ENCODE peak calls at places on chromosome 7, in seven cellular contexts. Z is left lung; U is progenitor cell of endocrine pancreas; O is fibroblast of mammary gland; B is CD4-positive, alpha-beta T cell; M is body of pancreas; A is tibial nerve. N is an unnamed sample.

GRCh38 chr7:44386139-44386913 is 60.9 kb upstream of the CAMK2B start:
- DNase-seq in Z (no peak), U (no peak), O (peak; percentile 23), B (no peak), M (no peak), A (no peak), N (no peak)

GRCh38 chr7:158655931-158656441 is 48.6 kb downstream of the NCAPG2 start:
- DNase-seq in Z (no peak), U (no peak), O (no peak), B (no peak), M (no peak), A (no peak), N (no peak)

GRCh38 chr7:134188311-134188710 is 61.2 kb downstream of the LRGUK start:
- DNase-seq in Z (no peak), U (no peak), O (no peak), B (no peak), M (no peak), A (no peak), N (no peak)

GRCh38 chr7:83850941-83851340 is 202.0 kb upstream of the SEMA3E start:
- DNase-seq in Z (no peak), U (no peak), O (no peak), B (no peak), M (no peak), A (no peak), N (no peak)

GRCh38 chr7:5625938-5626337 is 155.5 kb downstream of the RNF216 start:
- DNase-seq in Z (no peak), U (no peak), O (peak; percentile 91), B (no peak), M (no peak), A (no peak), N (no peak)

GRCh38 chr7:14368285-14368684 is 378.8 kb upstream of the ETV1 start:
- DNase-seq in Z (no peak), U (no peak), O (no peak), B (no peak), M (no peak), A (no peak), N (no peak)

GRCh38 chr7:88789480-88790064 is 6.0 kb downstream of the TEX47 start:
- DNase-seq in Z (no peak), U (no peak), O (peak; percentile 33), B (no peak), M (no peak), A (no peak), N (no peak)

GRCh38 chr7:1883031-1883761 is 213.1 kb downstream of the ELFN1 start:
- DNase-seq in Z (peak; percentile 60), U (no peak), O (peak; percentile 83), B (no peak), M (no peak), A (no peak), N (no peak)

GRCh38 chr7:110835209-110835608 is 255.7 kb upstream of the LRRN3 start:
- DNase-seq in Z (no peak), U (no peak), O (peak; percentile 4), B (no peak), M (no peak), A (no peak), N (no peak)

GRCh38 chr7:117283371-117283770 is 39.5 kb downstream of the WNT2 start:
- DNase-seq in Z (no peak), U (no peak), O (peak; percentile 91), B (no peak), M (no peak), A (no peak), N (no peak)

GRCh38 chr7:154336295-154336694 is 284.1 kb downstream of the DPP6 start:
- DNase-seq in Z (no peak), U (no peak), O (no peak), B (no peak), M (no peak), A (no peak), N (no peak)

GRCh38 chr7:134873253-134873652 is 93.8 kb downstream of the CALD1 start:
- DNase-seq in Z (no peak), U (no peak), O (peak; percentile 78), B (no peak), M (no peak), A (no peak), N (no peak)

GRCh38 chr7:131276736-131277135 is 50.9 kb upstream of the MKLN1 start:
- DNase-seq in Z (no peak), U (no peak), O (no peak), B (no peak), M (no peak), A (no peak), N (no peak)

GRCh38 chr7:153934629-153935028 is 117.6 kb upstream of the DPP6 start:
- DNase-seq in Z (no peak), U (no peak), O (no peak), B (no peak), M (peak; percentile 31), A (no peak), N (no peak)

DNA sequence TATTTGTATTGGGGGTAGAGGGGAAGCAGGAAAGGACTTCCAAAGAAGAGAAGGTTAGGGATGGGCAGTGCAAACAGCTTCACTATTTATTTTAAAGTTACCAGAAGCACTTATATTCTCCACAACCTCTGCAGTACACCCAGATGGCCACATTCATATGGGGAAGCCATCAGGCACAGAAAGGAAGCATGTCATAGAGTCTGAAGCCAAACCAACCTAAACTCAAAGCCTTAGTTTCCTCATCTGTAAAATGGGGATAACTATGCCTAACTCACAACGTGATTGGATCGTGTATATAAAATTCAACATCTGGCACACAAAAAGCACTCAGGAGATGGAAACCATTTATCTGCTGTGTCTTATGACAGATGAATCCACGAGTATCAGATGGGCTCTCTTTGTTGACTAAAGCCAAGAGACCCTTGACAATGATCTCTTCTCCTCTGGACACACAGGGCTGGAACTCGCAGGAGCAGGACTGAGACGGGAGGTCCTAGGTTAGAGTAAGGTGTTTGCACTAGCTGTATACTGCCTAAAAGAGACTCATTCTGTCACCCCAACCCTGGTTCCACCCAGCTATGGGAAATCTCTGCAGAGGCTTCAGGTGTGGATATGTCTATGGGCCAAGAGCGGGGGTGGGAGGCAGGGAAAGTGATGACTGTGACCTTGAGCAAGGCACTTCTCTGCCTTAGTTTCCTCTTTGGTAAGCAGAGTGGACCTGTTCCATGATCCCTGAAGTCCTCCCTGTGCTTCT is 1.8 kb downstream of the KIAA1549 start:
- DNase-seq in Z (no peak), U (no peak), O (no peak), B (no peak), M (peak; percentile 83), A (no peak), N (no peak)
- TF ChIP-seq CTCF in Z (peak; percentile 12), U (peak; percentile 23), O (peak; percentile 11), B (no peak), M (peak; percentile 24), A (no peak), N (no peak)

GRCh38 chr7:93861325-93861949 is 29.1 kb downstream of the TFPI2 start:
- DNase-seq in Z (no peak), U (no peak), O (no peak), B (no peak), M (no peak), A (no peak), N (no peak)
- TF ChIP-seq CTCF in Z (no peak), U (peak; percentile 59), O (peak; percentile 26), B (no peak), M (no peak), A (peak; percentile 17), N (no peak)

GRCh38 chr7:66865290-66865864 is 55.6 kb upstream of the TMEM248 start:
- DNase-seq in Z (no peak), U (no peak), O (no peak), B (no peak), M (no peak), A (no peak), N (no peak)

GRCh38 chr7:66860767-66861166 is 60.3 kb upstream of the TMEM248 start:
- DNase-seq in Z (no peak), U (no peak), O (no peak), B (no peak), M (no peak), A (no peak), N (no peak)

GRCh38 chr7:66859339-66859738 is 61.7 kb upstream of the TMEM248 start:
- DNase-seq in Z (no peak), U (no peak), O (no peak), B (no peak), M (no peak), A (no peak), N (no peak)

DNA sequence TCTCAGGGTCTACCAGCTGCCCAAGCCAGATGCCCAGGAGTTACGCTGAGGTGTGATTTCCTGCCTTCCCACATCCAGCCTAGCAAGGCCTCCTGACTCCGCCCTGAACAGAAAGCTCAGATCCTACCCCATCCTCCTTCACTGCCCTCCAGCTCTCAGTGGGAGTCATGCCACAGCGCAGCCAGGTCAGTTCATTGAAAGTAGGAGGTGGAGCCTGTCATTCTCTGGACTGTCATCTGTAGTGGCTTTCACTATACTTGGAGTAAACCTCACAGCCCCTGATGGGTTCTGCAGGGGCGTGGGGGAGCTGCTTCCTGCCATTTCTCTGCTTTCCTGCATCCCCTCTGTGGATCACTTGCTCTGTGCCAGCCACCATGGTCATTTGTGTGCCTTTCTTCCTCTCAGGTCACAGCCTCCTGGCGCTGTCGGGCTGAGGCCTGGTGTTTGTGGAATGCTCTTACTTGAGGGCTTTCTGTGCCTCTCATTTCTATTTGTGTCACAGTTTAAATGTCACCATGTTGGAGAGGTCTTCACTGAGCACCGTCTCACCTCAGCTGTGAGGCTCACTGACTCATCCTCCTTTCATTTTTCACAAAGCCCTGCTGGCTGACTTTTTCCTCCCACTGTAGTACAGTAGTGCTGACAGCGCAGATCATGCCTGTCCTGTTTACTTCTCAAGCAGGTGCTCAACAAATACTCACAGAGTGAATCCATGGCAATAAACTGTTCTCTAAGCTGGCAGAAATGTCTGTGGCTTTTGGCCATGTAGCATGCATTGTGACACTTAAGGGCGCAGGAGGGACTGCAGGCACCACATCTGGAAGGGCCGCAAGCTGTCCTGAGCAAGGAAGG is 61.0 kb upstream of the TMEM248 start:
- DNase-seq in Z (no peak), U (no peak), O (no peak), B (no peak), M (no peak), A (no peak), N (no peak)
- TF ChIP-seq CTCF in Z (no peak), U (no peak), O (no peak), B (no peak), M (no peak), A (no peak), N (no peak)

GRCh38 chr7:66844552-66845381 is 76.3 kb upstream of the TMEM248 start:
- DNase-seq in Z (peak; percentile 97), U (peak; percentile 99), O (peak; percentile 98), B (peak; percentile 99), M (peak; percentile 99), A (peak; percentile 98), N (peak; percentile 100)
- TF ChIP-seq CTCF in Z (peak; percentile 4), U (peak; percentile 41), O (no peak), B (peak; percentile 37), M (peak; percentile 41), A (no peak), N (peak; percentile 23)

GRCh38 chr7:157253850-157254249 is 83.0 kb upstream of the DNAJB6 start:
- DNase-seq in Z (peak; percentile 92), U (no peak), O (no peak), B (no peak), M (peak; percentile 91), A (no peak), N (no peak)
- TF ChIP-seq CTCF in Z (no peak), U (no peak), O (no peak), B (no peak), M (peak; percentile 47), A (no peak), N (no peak)

GRCh38 chr7:142868188-142868811 is 13.4 kb downstream of the EPHB6 start:
- DNase-seq in Z (no peak), U (no peak), O (no peak), B (no peak), M (no peak), A (no peak), N (no peak)
- TF ChIP-seq CTCF in Z (no peak), U (no peak), O (no peak), B (no peak), M (no peak), A (no peak), N (no peak)

N was measured in natural killer cell.